ENCODE peak calls at places on chromosomes 1 and 21, in ten cellular contexts. P is heart left ventricle, C is tibial nerve, F is transverse colon, N is A549, Y is HepG2, U is body of pancreas, T is ovary, O is IMR-90, G is esophagus squamous epithelium. Z is an unnamed sample.
A peak's percentile ranks its signal among the peaks of the same experiment; 100 is the strongest.

GRCh38 chr21:46304955-46305354 is 18.7 kb downstream of the C21orf58 start:
- DNase-seq in P (no peak), C (no peak), F (no peak), N (no peak), Y (no peak), U (no peak), T (no peak), O (no peak), G (no peak), Z (no peak)

GRCh38 chr1:63261736-63262142 is 60.6 kb upstream of the FOXD3 start:
- DNase-seq in P (no peak), C (no peak), F (no peak), N (no peak), Y (peak; percentile 45), U (no peak), T (no peak), O (no peak), G (no peak), Z (no peak)

GRCh38 chr1:78229344-78229743 is 183.6 kb downstream of the GIPC2 start:
- DNase-seq in P (no peak), C (no peak), F (no peak), N (no peak), Y (no peak), U (no peak), T (no peak), O (peak; percentile 92), G (no peak), Z (no peak)

GRCh38 chr1:42142894-42143675 is 10.1 kb upstream of the GUCA2B start:
- DNase-seq in P (no peak), C (no peak), F (no peak), N (no peak), Y (no peak), U (no peak), T (no peak), O (no peak), G (no peak), Z (no peak)

GRCh38 chr1:48442864-48443619 is 29.0 kb downstream of the SPATA6 start:
- DNase-seq in P (no peak), C (no peak), F (peak; percentile 30), N (no peak), Y (no peak), U (no peak), T (no peak), O (no peak), G (no peak), Z (no peak)

GRCh38 chr1:207414606-207415108 is 39.5 kb upstream of the CR2 start:
- DNase-seq in P (no peak), C (no peak), F (no peak), N (no peak), Y (no peak), U (no peak), T (no peak), O (no peak), G (no peak), Z (no peak)

GRCh38 chr1:193539731-193540459 is 353.5 kb upstream of the B3GALT2 start:
- DNase-seq in P (no peak), C (no peak), F (peak; percentile 13), N (no peak), Y (no peak), U (no peak), T (no peak), O (no peak), G (no peak), Z (no peak)

GRCh38 chr1:115837762-115838421 is 3.0 kb downstream of the NHLH2 start:
- DNase-seq in P (no peak), C (no peak), F (no peak), N (no peak), Y (no peak), U (no peak), T (no peak), O (no peak), G (no peak), Z (no peak)

GRCh38 chr1:112263464-112263863 is 132.6 kb upstream of the CTTNBP2NL start:
- DNase-seq in P (no peak), C (no peak), F (no peak), N (peak; percentile 17), Y (no peak), U (no peak), T (no peak), O (peak; percentile 57), G (no peak), Z (no peak)

GRCh38 chr1:168531605-168532345 is 12.0 kb downstream of the XCL2 start:
- DNase-seq in P (no peak), C (no peak), F (no peak), N (no peak), Y (no peak), U (no peak), T (no peak), O (no peak), G (no peak), Z (no peak)

GRCh38 chr1:157151506-157151905 is 13.3 kb upstream of the ETV3 start:
- DNase-seq in P (no peak), C (no peak), F (no peak), N (no peak), Y (no peak), U (no peak), T (no peak), O (no peak), G (no peak), Z (no peak)
- H3K4me1 ChIP-seq in P (peaks cover 20% of the 10 kb centered on the region), C (peaks cover 18% of the 10 kb centered on the region), F (peaks cover 9% of the 10 kb centered on the region), N (peaks cover 31% of the 10 kb centered on the region), Y (peaks cover 38% of the 10 kb centered on the region), U (peaks cover 21% of the 10 kb centered on the region), T (peaks cover 7% of the 10 kb centered on the region), O (peaks cover 8% of the 10 kb centered on the region), G (peaks cover 33% of the 10 kb centered on the region), Z (peaks cover 25% of the 10 kb centered on the region)

DNA sequence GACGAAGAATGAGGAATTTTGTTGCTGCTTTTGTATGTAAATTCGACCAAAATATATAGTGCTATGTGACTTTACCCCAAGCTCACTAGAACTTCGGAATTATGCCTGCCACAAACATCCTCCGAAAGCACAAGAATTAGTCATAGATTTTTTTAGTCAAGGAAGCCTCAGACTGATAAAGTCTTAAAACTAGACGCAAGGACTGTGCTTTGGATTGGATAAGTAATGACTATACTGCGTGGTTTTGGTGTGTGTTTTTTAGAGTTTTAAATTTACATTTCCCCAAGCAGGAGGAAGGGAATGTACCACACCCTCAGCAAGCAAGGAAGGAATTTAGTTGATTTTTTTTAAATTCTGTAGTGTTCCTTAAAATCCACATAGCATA is 10.4 kb downstream of the WLS start:
- DNase-seq in P (no peak), C (no peak), F (no peak), N (no peak), Y (no peak), U (no peak), T (no peak), O (peak; percentile 70), G (no peak), Z (no peak)
- TF ChIP-seq POLR2A in P (no peak), C (no peak), F (no peak), N (no peak), Y (no peak), U (no peak), T (no peak), O (no peak), G (no peak), Z (no peak)

DNA sequence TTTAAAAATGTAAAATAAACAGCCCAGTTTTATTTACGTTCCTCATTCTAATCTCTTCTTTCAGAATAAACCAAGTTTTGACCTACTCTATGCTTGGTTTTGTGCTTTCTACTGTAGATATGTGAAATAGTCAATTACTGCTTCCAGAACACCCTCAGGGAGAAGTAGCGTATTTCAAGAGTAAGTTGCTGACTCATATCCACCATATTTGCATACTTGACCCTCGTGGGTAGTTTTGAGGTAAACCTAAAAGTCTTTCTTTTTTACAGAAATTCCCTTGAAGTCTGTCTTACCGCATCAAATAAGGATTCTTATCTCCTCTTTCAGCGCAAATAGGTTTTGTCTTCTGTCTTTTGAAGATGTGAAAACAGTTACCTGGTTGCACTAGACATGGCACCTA is 1.4 kb upstream of the OR2L3 start:
- DNase-seq in P (no peak), C (no peak), F (no peak), N (no peak), Y (no peak), U (no peak), T (no peak), O (no peak), G (no peak), Z (no peak)
- H3K9me3 ChIP-seq in P (no peaks in the 10 kb centered on the region), C (no peaks in the 10 kb centered on the region), F (peaks cover 4% of the 10 kb centered on the region), N (peaks cover 4% of the 10 kb centered on the region), Y (peaks cover 71% of the 10 kb centered on the region), U (no peaks in the 10 kb centered on the region), T (no peaks in the 10 kb centered on the region), O (peaks cover 8% of the 10 kb centered on the region), G (no peaks in the 10 kb centered on the region), Z (no peaks in the 10 kb centered on the region)

GRCh38 chr1:17682403-17682802 is 72.7 kb upstream of the ACTL8 start:
- DNase-seq in P (no peak), C (no peak), F (no peak), N (no peak), Y (no peak), U (no peak), T (no peak), O (no peak), G (no peak), Z (no peak)
- H3K4me1 ChIP-seq in P (peaks cover 9% of the 10 kb centered on the region), C (no peaks in the 10 kb centered on the region), F (no peaks in the 10 kb centered on the region), N (no peaks in the 10 kb centered on the region), Y (no peaks in the 10 kb centered on the region), U (peaks cover 16% of the 10 kb centered on the region), T (no peaks in the 10 kb centered on the region), O (no peaks in the 10 kb centered on the region), G (peaks cover 24% of the 10 kb centered on the region), Z (no peaks in the 10 kb centered on the region)

GRCh38 chr1:11934295-11935039 is at the start of gene PLOD1:
- DNase-seq in P (peak; percentile 91), C (peak; percentile 84), F (peak; percentile 92), N (peak; percentile 83), Y (peak; percentile 79), U (peak; percentile 89), T (peak; percentile 93), O (peak; percentile 84), G (peak; percentile 19), Z (no peak)
- TF ChIP-seq POLR2A in P (peak; percentile 88), C (no peak), F (peak; percentile 47), N (peak; percentile 85), Y (peak; percentile 59), U (peak; percentile 66), T (no peak), O (peak; percentile 63), G (no peak), Z (peak; percentile 21)

GRCh38 chr1:152448095-152448494 is 34.0 kb upstream of the CRNN start:
- DNase-seq in P (no peak), C (no peak), F (no peak), N (no peak), Y (no peak), U (no peak), T (no peak), O (no peak), G (no peak), Z (no peak)
- H3K9me3 ChIP-seq in P (no peaks in the 10 kb centered on the region), C (no peaks in the 10 kb centered on the region), F (no peaks in the 10 kb centered on the region), N (no peaks in the 10 kb centered on the region), Y (no peaks in the 10 kb centered on the region), U (no peaks in the 10 kb centered on the region), T (no peaks in the 10 kb centered on the region), O (no peaks in the 10 kb centered on the region), G (no peaks in the 10 kb centered on the region), Z (no peaks in the 10 kb centered on the region)

DNA sequence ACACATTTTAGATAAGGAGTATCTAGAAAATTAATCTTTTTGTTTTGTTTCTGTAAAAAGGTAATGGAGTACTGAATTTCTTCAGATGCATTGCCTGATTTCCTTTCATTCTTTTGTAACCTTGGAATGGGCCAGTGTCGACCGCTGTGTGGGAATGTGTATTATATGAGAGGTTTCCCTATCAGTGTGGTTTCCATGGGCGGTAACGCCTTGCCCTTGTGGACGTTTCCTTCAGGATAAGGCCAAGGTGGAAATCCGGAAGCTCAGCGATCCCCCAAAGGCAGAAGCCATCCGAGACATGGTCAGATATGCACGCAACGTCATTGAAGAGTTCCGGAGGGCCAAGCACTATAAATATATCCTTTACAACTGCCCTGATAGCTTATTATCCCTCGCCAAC is 49.8 kb downstream of the SMYD2 start:
- DNase-seq in P (no peak), C (no peak), F (no peak), N (no peak), Y (no peak), U (no peak), T (no peak), O (no peak), G (no peak), Z (no peak)
- H3K4me1 ChIP-seq in P (peaks cover 44% of the 10 kb centered on the region), C (no peaks in the 10 kb centered on the region), F (no peaks in the 10 kb centered on the region), N (no peaks in the 10 kb centered on the region), Y (no peaks in the 10 kb centered on the region), U (no peaks in the 10 kb centered on the region), T (peaks cover 1% of the 10 kb centered on the region), O (peaks cover 5% of the 10 kb centered on the region), G (peaks cover 12% of the 10 kb centered on the region), Z (peaks cover 18% of the 10 kb centered on the region)